ENCODE peak calls at places on chromosomes 2 and 18, in eight cellular contexts. P, I, Q, N, E, R, M and A are unnamed samples.

GRCh38 chr2:241926541-241927311 is 57.2 kb downstream of the RTP5 start:
- DNase-seq in M (no peak), P (no peak), N (no peak), I (peak; percentile 58), R (no peak), E (no peak), Q (no peak), A (no peak)

GRCh38 chr2:109208071-109208950 is 79.3 kb downstream of the SH3RF3 start:
- DNase-seq in N (peak; percentile 50), R (no peak), P (peak; percentile 62), M (no peak), Q (no peak), I (no peak), E (no peak), A (peak; percentile 27)

GRCh38 chr2:39920318-39920775 is 141.3 kb upstream of the THUMPD2 start:
- DNase-seq in N (peak; percentile 14), Q (no peak), P (no peak), E (no peak), I (no peak), M (no peak), R (no peak), A (no peak)

GRCh38 chr2:101795033-101795432 is 97.5 kb downstream of the MAP4K4 start:
- DNase-seq in E (no peak), I (no peak), N (no peak), R (no peak), P (no peak), M (no peak), Q (no peak), A (no peak)

GRCh38 chr2:27008678-27009077 is 24.1 kb upstream of the TMEM214 start:
- DNase-seq in M (no peak), I (no peak), E (no peak), P (no peak), N (no peak), Q (no peak), R (no peak), A (no peak)

GRCh38 chr18:22163432-22163831 is 6.0 kb upstream of the GATA6 start:
- DNase-seq in Q (no peak), N (no peak), I (no peak), M (no peak), E (no peak), P (no peak), R (no peak), A (no peak)

GRCh38 chr2:60569680-60570111 is 16.2 kb upstream of the BCL11A start:
- DNase-seq in E (no peak), R (no peak), P (no peak), M (no peak), I (no peak), Q (no peak), N (peak; percentile 36), A (no peak)

GRCh38 chr2:99554238-99554637 is 64.4 kb upstream of the REV1 start:
- DNase-seq in R (no peak), N (peak; percentile 79), M (no peak), I (no peak), Q (no peak), P (no peak), E (no peak), A (no peak)

GRCh38 chr2:240231838-240232244 is 91.4 kb upstream of the OTOS start:
- DNase-seq in P (no peak), M (no peak), E (no peak), R (no peak), I (no peak), Q (no peak), N (no peak), A (no peak)

GRCh38 chr18:67007085-67007484 is 403.2 kb upstream of the CDH19 start:
- DNase-seq in R (no peak), Q (no peak), N (no peak), I (no peak), M (no peak), P (no peak), E (no peak), A (no peak)

GRCh38 chr2:203993560-203993959 is 57.0 kb downstream of the ICOS start:
- DNase-seq in Q (no peak), N (no peak), R (no peak), I (no peak), P (no peak), E (no peak), M (no peak), A (no peak)

GRCh38 chr2:198098918-198099317 is 294.5 kb downstream of the PLCL1 start:
- DNase-seq in P (no peak), R (no peak), Q (peak; percentile 15), I (no peak), E (peak; percentile 72), M (peak; percentile 92), N (peak; percentile 70), A (no peak)

GRCh38 chr2:176653856-176654443 is 384.7 kb downstream of the MTX2 start:
- DNase-seq in I (peak; percentile 50), M (peak; percentile 63), E (peak; percentile 57), R (no peak), Q (peak; percentile 61), N (peak; percentile 93), P (peak; percentile 76), A (peak; percentile 50)

GRCh38 chr18:28204154-28204553 is 27.2 kb upstream of the CDH2 start:
- DNase-seq in R (no peak), Q (no peak), I (no peak), M (no peak), N (no peak), E (no peak), P (peak; percentile 79), A (no peak)

GRCh38 chr2:67503066-67503795 is 106.1 kb downstream of the ETAA1 start:
- DNase-seq in I (no peak), Q (no peak), E (no peak), R (no peak), P (peak; percentile 72), N (no peak), M (no peak), A (no peak)

GRCh38 chr2:10331033-10331701 is 28.5 kb downstream of the HPCAL1 start:
- DNase-seq in R (peak; percentile 67), E (no peak), I (peak; percentile 77), P (peak; percentile 43), N (peak; percentile 50), Q (no peak), M (no peak), A (no peak)

GRCh38 chr2:230872968-230873669 is 8.4 kb downstream of the ITM2C start:
- DNase-seq in P (no peak), I (no peak), M (no peak), E (no peak), N (no peak), Q (no peak), R (no peak), A (no peak)

GRCh38 chr2:133942363-133942762 is 311.5 kb upstream of the MGAT5 start:
- DNase-seq in N (no peak), R (no peak), M (no peak), Q (no peak), P (no peak), I (no peak), E (no peak), A (no peak)